ENCODE peak calls at places on chromosomes 4 and X, in ten cellular contexts. D, B, F, V, O, L, Z, U, X and T are unnamed samples.

GRCh38 chrX:30794497-30794896 is 94.6 kb downstream of the TAB3 start:
- DNase-seq in O (no peak), X (no peak), L (no peak), F (no peak), B (no peak), V (no peak), Z (no peak), D (peak; percentile 21), U (no peak), T (no peak)

GRCh38 chr4:123788577-123788976 is 392.0 kb downstream of the SPRY1 start:
- DNase-seq in L (no peak), Z (no peak), O (no peak), V (no peak), F (no peak), B (no peak), D (no peak), X (no peak), U (no peak), T (no peak)

GRCh38 chr4:76558391-76559235 is 123.6 kb downstream of the SHROOM3 start:
- DNase-seq in X (no peak), F (no peak), L (no peak), B (no peak), U (no peak), Z (no peak), D (no peak), V (no peak), O (no peak), T (no peak)

GRCh38 chr4:47061435-47061834 is 30.1 kb downstream of the GABRB1 start:
- DNase-seq in D (no peak), Z (peak; percentile 50), F (no peak), O (no peak), L (peak; percentile 72), B (no peak), V (no peak), X (no peak), U (no peak), T (no peak)

GRCh38 chr4:124097447-124097846 is 615.1 kb downstream of the ANKRD50 start:
- DNase-seq in D (no peak), O (no peak), V (no peak), Z (no peak), X (no peak), B (no peak), F (no peak), L (no peak), U (no peak), T (no peak)

GRCh38 chr4:115972967-115973366 is 859.5 kb upstream of the NDST4 start:
- DNase-seq in U (no peak), F (no peak), L (no peak), X (no peak), B (no peak), V (no peak), O (no peak), D (no peak), Z (no peak), T (no peak)

GRCh38 chr4:168999836-169000235 is 10.2 kb downstream of the CBR4 start:
- DNase-seq in U (no peak), F (no peak), D (no peak), X (no peak), V (no peak), B (no peak), Z (no peak), O (no peak), L (no peak), T (no peak)

GRCh38 chr4:30962949-30963348 is 242.8 kb downstream of the PCDH7 start:
- DNase-seq in U (no peak), L (no peak), F (no peak), V (no peak), D (no peak), O (peak; percentile 22), Z (no peak), X (no peak), B (no peak), T (no peak)

GRCh38 chrX:1592128-1592862 is 891 bp downstream of the AKAP17A start:
- DNase-seq in O (no peak), F (no peak), D (no peak), Z (no peak), V (no peak), L (no peak), B (peak; percentile 19), U (no peak), X (no peak), T (no peak)

GRCh38 chrX:53715336-53715924 is 28.9 kb upstream of the HUWE1 start:
- DNase-seq in D (no peak), F (no peak), O (no peak), X (no peak), U (no peak), L (peak; percentile 56), B (peak; percentile 51), Z (no peak), V (no peak), T (no peak)

GRCh38 chr4:87679449-87680169 is 29.5 kb downstream of the DMP1 start:
- DNase-seq in L (peak; percentile 47), B (peak; percentile 53), U (peak; percentile 22), O (peak; percentile 20), F (no peak), Z (peak; percentile 46), V (peak; percentile 22), X (no peak), D (peak; percentile 73), T (peak; percentile 30)

GRCh38 chrX:31007347-31007746 is 64.5 kb downstream of the FTHL17 start:
- DNase-seq in F (no peak), U (no peak), L (no peak), B (no peak), X (no peak), D (no peak), Z (no peak), V (no peak), O (no peak), T (no peak)

GRCh38 chr4:184814686-184815045 is 11.1 kb downstream of the ACSL1 start:
- DNase-seq in O (no peak), B (no peak), Z (no peak), V (no peak), L (peak; percentile 39), X (no peak), F (no peak), D (peak; percentile 55), U (no peak), T (no peak)

GRCh38 chr4:183798249-183798920 is 106.7 kb upstream of the STOX2 start:
- DNase-seq in X (no peak), O (no peak), Z (no peak), F (no peak), L (no peak), B (no peak), V (no peak), D (no peak), U (no peak), T (no peak)

GRCh38 chr4:113773014-113773413 is 11.5 kb upstream of the CAMK2D start:
- DNase-seq in V (no peak), B (no peak), U (no peak), L (no peak), Z (no peak), X (no peak), O (no peak), D (no peak), F (no peak), T (no peak)

GRCh38 chr4:12729384-12729783 is 754.8 kb downstream of the RAB28 start:
- DNase-seq in X (no peak), D (no peak), O (peak; percentile 1), U (peak; percentile 2), B (peak; percentile 35), V (peak; percentile 1), F (no peak), L (peak; percentile 7), Z (peak; percentile 23), T (no peak)

GRCh38 chrX:46849933-46850332 is 13.1 kb downstream of the RP2 start:
- DNase-seq in L (peak; percentile 71), D (no peak), Z (no peak), V (no peak), B (no peak), O (no peak), U (no peak), F (no peak), X (no peak), T (no peak)

GRCh38 chr4:123421227-123421941 is 24.8 kb downstream of the SPRY1 start:
- DNase-seq in U (no peak), D (no peak), X (no peak), L (no peak), F (no peak), Z (no peak), B (peak; percentile 76), V (no peak), O (no peak), T (no peak)

GRCh38 chrX:118212817-118213183 is 96.2 kb upstream of the KLHL13 start:
- DNase-seq in O (no peak), X (no peak), U (no peak), F (no peak), L (peak; percentile 8), Z (no peak), V (no peak), D (no peak), B (no peak), T (no peak)

GRCh38 chr4:13599159-13599558 is 28.4 kb downstream of the BOD1L1 start:
- DNase-seq in V (no peak), X (peak; percentile 65), Z (no peak), U (no peak), F (no peak), O (no peak), B (no peak), D (no peak), L (no peak), T (no peak)

GRCh38 chr4:47101453-47101852 is 70.1 kb downstream of the GABRB1 start:
- DNase-seq in F (no peak), L (no peak), O (no peak), D (no peak), Z (no peak), V (no peak), B (no peak), U (no peak), X (no peak), T (no peak)

GRCh38 chrX:129754266-129755024 is 15.7 kb downstream of the XPNPEP2 start:
- DNase-seq in D (no peak), F (no peak), L (no peak), B (no peak), V (no peak), O (no peak), X (no peak), U (no peak), Z (no peak), T (no peak)

GRCh38 chr4:113692809-113693411 is 68.6 kb downstream of the CAMK2D start:
- DNase-seq in L (no peak), Z (no peak), B (peak; percentile 13), D (no peak), F (no peak), X (no peak), V (peak; percentile 60), O (no peak), U (no peak), T (no peak)

GRCh38 chr4:55346851-55347255 is 811 bp downstream of the SRD5A3 start:
- DNase-seq in L (no peak), D (no peak), B (no peak), V (no peak), Z (no peak), F (no peak), U (no peak), X (no peak), O (no peak), T (no peak)

GRCh38 chr4:173538148-173538902 is 8.3 kb upstream of the HAND2 start:
- DNase-seq in U (no peak), Z (no peak), B (no peak), X (peak; percentile 34), L (peak; percentile 7), V (no peak), O (no peak), D (no peak), F (no peak), T (no peak)

GRCh38 chr4:34935739-34936138 is 1308.6 kb downstream of the ARAP2 start:
- DNase-seq in F (no peak), D (no peak), B (peak; percentile 63), L (peak; percentile 16), O (no peak), U (no peak), V (no peak), X (no peak), Z (no peak), T (no peak)

GRCh38 chr4:175166020-175166419 is 247.9 kb downstream of the ADAM29 start:
- DNase-seq in F (no peak), X (no peak), O (no peak), D (no peak), L (peak; percentile 3), Z (no peak), V (no peak), B (no peak), U (no peak), T (no peak)

GRCh38 chr4:40842725-40843401 is 93.1 kb downstream of the NSUN7 start:
- DNase-seq in U (no peak), F (peak; percentile 32), B (no peak), Z (peak; percentile 90), D (no peak), O (no peak), V (no peak), X (peak; percentile 26), L (peak; percentile 96), T (no peak)